ENCODE peak calls at places on chromosomes 5 and 9, in four cellular contexts. U is heart right ventricle, N is bronchial epithelial cell, T is AG10803. X is an unnamed sample.

GRCh38 chr9:124132671-124133147 is 121.1 kb downstream of the LHX2 start:
- DNase-seq in T (no peak), U (no peak), N (no peak), X (no peak)

GRCh38 chr9:115326461-115326860 is 208.5 kb upstream of the TNC start:
- DNase-seq in T (no peak), N (no peak), U (no peak), X (no peak)

GRCh38 chr9:137369111-137369787 is 53.7 kb downstream of the EXD3 start:
- DNase-seq in N (no peak), T (no peak), U (no peak), X (no peak)

GRCh38 chr5:36957953-36958559 is 81.5 kb downstream of the NIPBL start:
- DNase-seq in T (no peak), N (no peak), U (no peak), X (no peak)

GRCh38 chr5:31470608-31471007 is 61.3 kb downstream of the DROSHA start:
- DNase-seq in U (peak), N (no peak), T (peak), X (no peak)

GRCh38 chr5:138910546-138911185 is 35.5 kb upstream of the LRRTM2 start:
- DNase-seq in T (no peak), U (no peak), N (no peak), X (no peak)

GRCh38 chr5:25448190-25448621 is 803.4 kb upstream of the CDH10 start:
- DNase-seq in U (no peak), N (peak), T (no peak), X (peak)

GRCh38 chr9:118522093-118523028 is 818.2 kb downstream of the TLR4 start:
- DNase-seq in T (peak), N (peak), U (peak), X (peak)

GRCh38 chr5:160434022-160434531 is 12.4 kb downstream of the PTTG1 start:
- DNase-seq in N (peak), T (no peak), U (no peak), X (peak)

GRCh38 chr5:175288048-175288621 is 155.8 kb downstream of the DRD1 start:
- DNase-seq in U (no peak), T (peak), N (peak), X (peak)

GRCh38 chr5:119451561-119451960 is 736 bp upstream of the HSD17B4 start:
- DNase-seq in N (no peak), T (no peak), U (no peak), X (no peak)

DNA sequence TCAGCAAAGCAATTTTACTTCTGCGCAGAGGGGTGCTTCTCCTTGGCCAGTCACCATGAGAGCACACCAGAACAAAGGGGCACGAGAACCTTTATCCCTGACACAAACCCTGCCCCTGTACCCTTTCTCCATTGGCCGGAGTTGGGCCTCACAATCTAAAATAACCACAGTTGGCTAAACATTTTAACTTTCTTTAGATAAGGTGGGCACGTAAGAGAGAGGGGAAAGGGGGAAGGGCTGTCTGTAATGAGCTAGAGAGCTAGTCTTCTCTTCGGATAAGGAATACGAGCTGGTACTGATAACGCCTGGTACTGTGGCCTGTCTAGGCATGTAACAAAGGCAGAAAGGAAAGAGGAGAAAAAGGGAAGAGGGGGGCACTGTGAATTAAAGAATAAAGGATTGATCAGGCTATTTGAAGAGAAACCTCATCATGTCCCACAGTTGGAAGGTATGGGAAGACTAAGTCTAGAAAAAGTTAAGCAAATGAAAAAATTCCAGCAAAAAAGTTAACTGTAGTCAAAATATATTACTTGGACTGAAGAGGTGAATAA is 1.8 kb upstream of the IARS1 start:
- DNase-seq in U (no peak), T (no peak), N (no peak), X (no peak)
- H3K4me3 ChIP-seq in U (no peak), T (no peak), N (no peak), X (no peak)

GRCh38 chr9:109182940-109183798 is 16.1 kb upstream of the FRRS1L start:
- DNase-seq in U (no peak), N (peak), T (peak), X (peak)
- TF ChIP-seq CTCF in U (no peak), N (peak), T (peak), X (peak)

DNA sequence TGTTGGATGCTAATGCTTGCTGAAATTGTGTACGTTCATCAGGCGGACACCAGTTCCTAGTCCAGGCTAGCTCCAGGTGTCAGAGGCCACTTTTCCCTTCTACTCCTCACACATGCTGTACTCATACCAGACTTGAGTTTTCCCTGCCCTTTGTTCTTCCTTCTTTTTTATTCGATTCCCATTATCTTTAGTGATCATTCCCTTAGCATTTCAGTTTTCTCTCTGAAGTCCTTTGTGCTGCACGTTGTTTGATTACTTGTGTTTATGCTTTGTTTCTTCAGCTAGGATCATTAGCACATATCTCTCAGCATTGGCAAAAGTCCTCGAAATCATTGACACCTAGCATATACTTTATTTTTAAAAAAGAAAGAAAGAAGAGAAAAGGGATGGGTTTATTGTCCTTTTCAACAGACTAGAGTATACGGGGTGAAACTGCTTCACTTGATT is 409 bp upstream of the COX7C start:
- DNase-seq in U (no peak), N (no peak), T (no peak), X (no peak)
- H3K4me3 ChIP-seq in U (no peak), N (no peak), T (no peak), X (no peak)

GRCh38 chr9:91341258-91341746 is 20.4 kb downstream of the AUH start:
- DNase-seq in U (no peak), N (no peak), T (no peak), X (no peak)
- TF ChIP-seq CTCF in U (no peak), N (no peak), T (no peak), X (no peak)

DNA sequence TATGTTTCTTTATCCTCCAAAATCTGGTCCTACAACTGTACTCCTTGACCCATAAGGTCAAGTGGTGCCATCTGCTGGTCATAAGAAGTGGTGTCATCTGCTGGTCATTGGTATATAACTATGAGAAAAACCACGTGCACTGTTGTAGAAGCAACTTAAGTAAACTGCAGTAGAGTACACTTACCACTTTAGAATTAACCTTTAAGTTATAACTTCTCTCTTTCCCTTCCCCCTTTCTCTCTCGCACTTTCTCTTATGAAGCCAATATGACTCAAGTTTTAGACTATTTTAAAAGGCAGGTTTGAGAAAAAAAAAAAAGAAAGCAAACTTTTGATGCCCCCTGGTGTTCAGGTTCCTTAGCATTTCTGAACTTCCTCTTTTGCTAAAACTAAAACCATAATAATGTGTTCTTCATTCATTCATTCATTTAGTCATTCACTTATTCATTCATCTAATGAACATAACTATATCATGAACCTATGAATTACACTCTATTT is 12.8 kb upstream of the MTAP start:
- DNase-seq in T (peak), U (no peak), N (peak), X (peak)
- H3K4me3 ChIP-seq in T (peak), U (no peak), N (peak), X (peak)

GRCh38 chr9:106287108-106287631 is 575.8 kb upstream of the ZNF462 start:
- DNase-seq in N (peak), T (peak), U (no peak), X (peak)

GRCh38 chr9:106288689-106289088 is 574.3 kb upstream of the ZNF462 start:
- DNase-seq in U (no peak), T (no peak), N (no peak), X (no peak)

GRCh38 chr9:106286249-106286648 is 576.7 kb upstream of the ZNF462 start:
- DNase-seq in U (no peak), T (peak), N (peak), X (peak)

GRCh38 chr9:106284300-106284699 is 578.7 kb upstream of the ZNF462 start:
- DNase-seq in T (no peak), N (peak), U (no peak), X (peak)
- TF ChIP-seq CTCF in T (peak), N (peak), U (no peak), X (peak)

X was measured in epithelial cell of esophagus.